ENCODE peak calls at places on chromosomes 12 and 14, in ten cellular contexts. W is psoas muscle; D is aorta; Q is keratinocyte; O is right cardiac atrium; B is upper lobe of right lung; Z is CD8-positive, alpha-beta T cell; T is fibroblast of lung; E is suprapubic skin; J is AG10803. V is an unnamed sample.

GRCh38 chr14:61813101-61813596 is 50.9 kb downstream of the SNAPC1 start:
- DNase-seq in W (no peak), D (no peak), Q (no peak), O (no peak), B (no peak), Z (no peak), T (no peak), E (no peak), J (no peak), V (no peak)

GRCh38 chr12:38370311-38370710 is 53.7 kb downstream of the ALG10B start:
- DNase-seq in W (no peak), D (no peak), Q (no peak), O (no peak), B (no peak), Z (no peak), T (no peak), E (no peak), J (no peak), V (no peak)

GRCh38 chr12:32995623-32996022 is 99.0 kb upstream of the PKP2 start:
- DNase-seq in W (no peak), D (no peak), Q (no peak), O (no peak), B (no peak), Z (no peak), T (no peak), E (no peak), J (no peak), V (no peak)

GRCh38 chr14:49865431-49865859 is 12.9 kb upstream of the NEMF start:
- DNase-seq in W (peak; percentile 77), D (peak; percentile 92), Q (no peak), O (peak; percentile 78), B (peak; percentile 89), Z (peak; percentile 71), T (peak; percentile 73), E (peak; percentile 84), J (peak; percentile 61), V (peak; percentile 76)

GRCh38 chr12:90064759-90065158 is 356.1 kb upstream of the ATP2B1 start:
- DNase-seq in W (no peak), D (no peak), Q (no peak), O (no peak), B (no peak), Z (no peak), T (peak; percentile 43), E (no peak), J (peak; percentile 36), V (no peak)

GRCh38 chr14:104802913-104803184 is 1.9 kb downstream of the ZBTB42 start:
- DNase-seq in W (no peak), D (no peak), Q (no peak), O (no peak), B (no peak), Z (no peak), T (no peak), E (no peak), J (no peak), V (no peak)

GRCh38 chr12:132153501-132154340 is 9.5 kb downstream of the NOC4L start:
- DNase-seq in W (peak; percentile 61), D (peak; percentile 88), Q (no peak), O (peak; percentile 68), B (peak; percentile 80), Z (peak; percentile 58), T (peak; percentile 71), E (no peak), J (peak; percentile 63), V (peak; percentile 79)

GRCh38 chr12:130829391-130830245 is 9.4 kb downstream of the STX2 start:
- DNase-seq in W (no peak), D (no peak), Q (no peak), O (no peak), B (no peak), Z (no peak), T (no peak), E (no peak), J (no peak), V (no peak)

GRCh38 chr12:64385468-64385867 is 5.1 kb downstream of the C12orf56 start:
- DNase-seq in W (no peak), D (no peak), Q (peak; percentile 49), O (no peak), B (no peak), Z (no peak), T (no peak), E (no peak), J (no peak), V (no peak)

GRCh38 chr14:23670489-23670888 is 34.3 kb downstream of the DHRS2 start:
- DNase-seq in W (no peak), D (no peak), Q (no peak), O (no peak), B (no peak), Z (no peak), T (no peak), E (no peak), J (no peak), V (no peak)

GRCh38 chr12:29316772-29317171 is 64.2 kb downstream of the ERGIC2 start:
- DNase-seq in W (peak; percentile 22), D (no peak), Q (no peak), O (peak; percentile 34), B (no peak), Z (no peak), T (no peak), E (no peak), J (peak; percentile 42), V (peak; percentile 47)

GRCh38 chr12:54371328-54372112 is 7.2 kb upstream of the GPR84 start:
- DNase-seq in W (peak; percentile 74), D (peak; percentile 85), Q (no peak), O (peak; percentile 89), B (no peak), Z (no peak), T (peak; percentile 80), E (peak; percentile 88), J (peak; percentile 54), V (peak; percentile 65)

GRCh38 chr12:123398177-123398916 is 14.4 kb downstream of the KMT5A start:
- DNase-seq in W (peak; percentile 29), D (peak; percentile 91), Q (no peak), O (peak; percentile 86), B (no peak), Z (no peak), T (peak; percentile 90), E (no peak), J (peak; percentile 81), V (peak; percentile 77)

DNA sequence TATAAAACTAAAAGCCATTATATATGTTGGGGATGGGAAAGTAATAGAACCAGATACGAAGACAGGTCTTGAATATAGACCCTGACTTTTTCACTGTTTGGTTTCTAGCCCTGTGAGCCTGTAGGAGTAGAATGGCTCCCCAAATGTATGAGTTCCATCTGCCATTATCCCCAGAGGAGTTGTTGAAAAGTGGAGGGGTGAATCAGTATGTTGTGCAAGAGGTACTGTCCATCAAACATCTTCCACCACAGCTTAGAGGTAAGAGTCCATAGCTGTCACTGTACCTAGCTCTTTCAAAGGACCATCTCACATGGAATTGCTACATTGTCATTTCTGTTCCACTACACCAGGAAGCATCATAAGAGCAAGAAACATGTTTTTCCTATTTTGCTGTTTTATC is 1.1 kb downstream of the NCAPD2 start:
- DNase-seq in W (no peak), D (no peak), Q (no peak), O (no peak), B (no peak), Z (no peak), T (no peak), E (no peak), J (no peak), V (no peak)
- H3K4me3 ChIP-seq in W (peak overlapping the region; percentile 89), D (no peak overlapping the region), Q (no peak overlapping the region), O (peak overlapping the region; percentile 71), B (peak overlapping the region; percentile 94), Z (peak overlapping the region; percentile 93), T (peak overlapping the region; percentile 72), E (peak overlapping the region; percentile 80), J (peak overlapping the region; percentile 90), V (peak overlapping the region; percentile 81)

GRCh38 chr14:95534299-95535225 is at the start of gene GLRX5:
- DNase-seq in W (peak; percentile 97), D (peak; percentile 98), Q (peak; percentile 98), O (peak; percentile 98), B (peak; percentile 97), Z (peak; percentile 94), T (peak; percentile 100), E (peak; percentile 99), J (peak; percentile 100), V (peak; percentile 100)
- H3K4me3 ChIP-seq in W (peak within 1 kb of the TSS; percentile 96), D (peak within 1 kb of the TSS; percentile 62), Q (peak within 1 kb of the TSS; percentile 95), O (peak within 1 kb of the TSS; percentile 91), B (peak within 1 kb of the TSS; percentile 81), Z (peak within 1 kb of the TSS; percentile 68), T (peak within 1 kb of the TSS; percentile 67), E (peak within 1 kb of the TSS; percentile 84), J (peak within 1 kb of the TSS; percentile 83), V (peak within 1 kb of the TSS; percentile 85)

GRCh38 chr14:72315720-72316119 is 383.5 kb downstream of the RGS6 start:
- DNase-seq in W (no peak), D (no peak), Q (no peak), O (no peak), B (no peak), Z (no peak), T (no peak), E (no peak), J (no peak), V (no peak)

GRCh38 chr14:72318648-72319047 is 386.4 kb downstream of the RGS6 start:
- DNase-seq in W (no peak), D (no peak), Q (no peak), O (no peak), B (no peak), Z (no peak), T (no peak), E (no peak), J (no peak), V (no peak)
- H3K4me3 ChIP-seq in W (no peak overlapping the region), D (no peak overlapping the region), Q (no peak overlapping the region), O (no peak overlapping the region), B (no peak overlapping the region), Z (no peak overlapping the region), T (no peak overlapping the region), E (no peak overlapping the region), J (no peak overlapping the region), V (no peak overlapping the region)

GRCh38 chr12:57149309-57149900 is 2.0 kb upstream of the LRP1-AS start:
- DNase-seq in W (peak; percentile 85), D (peak; percentile 90), Q (no peak), O (peak; percentile 86), B (no peak), Z (no peak), T (peak; percentile 87), E (peak; percentile 90), J (peak; percentile 90), V (peak; percentile 95)
- H3K4me3 ChIP-seq in W (no peak overlapping the region), D (no peak overlapping the region), Q (no peak overlapping the region), O (no peak overlapping the region), B (no peak overlapping the region), Z (no peak overlapping the region), T (no peak overlapping the region), E (no peak overlapping the region), J (peak overlapping the region; percentile 34), V (peak overlapping the region; percentile 3)

DNA sequence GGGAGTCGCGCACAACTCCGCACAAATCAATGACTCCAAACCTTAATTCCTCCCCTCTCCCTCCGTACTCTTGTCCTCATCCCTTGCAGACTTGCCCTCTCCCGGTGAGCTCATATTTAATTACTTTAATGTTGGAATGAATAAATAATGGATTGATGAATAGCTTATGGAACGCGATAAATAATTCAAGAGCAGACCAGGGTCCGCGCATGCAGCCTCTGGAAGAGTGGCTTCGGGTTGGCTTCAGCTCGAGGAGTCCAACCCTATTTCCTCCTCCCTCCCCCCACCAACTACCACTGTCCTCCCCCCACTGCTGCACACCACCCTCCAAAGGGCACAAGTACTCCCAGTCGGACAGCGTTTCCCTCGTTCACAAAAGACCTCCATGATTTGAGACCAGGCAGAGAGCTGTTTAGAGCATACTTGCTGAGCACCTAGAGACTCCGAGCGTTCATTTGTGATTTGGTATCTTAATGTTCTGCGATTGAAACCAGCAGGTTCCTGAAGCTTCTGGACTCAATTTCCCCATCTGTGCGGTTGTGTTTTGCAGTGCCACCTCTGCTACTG is 621 bp upstream of the SIX1 start:
- DNase-seq in W (no peak), D (no peak), Q (no peak), O (no peak), B (no peak), Z (no peak), T (peak; percentile 43), E (no peak), J (no peak), V (no peak)
- H3K4me3 ChIP-seq in W (peak overlapping the region; percentile 91), D (peak overlapping the region; percentile 5), Q (peak overlapping the region; percentile 36), O (peak overlapping the region; percentile 37), B (peak overlapping the region; percentile 51), Z (no peak overlapping the region), T (peak overlapping the region; percentile 89), E (peak overlapping the region; percentile 40), J (peak overlapping the region; percentile 70), V (peak overlapping the region; percentile 55)